ENCODE peak calls at places on chromosomes 16 and 17, in four cellular contexts. B is fibroblast of villous mesenchyme, F is COLO829, I is choroid plexus epithelial cell. L is an unnamed sample.

GRCh38 chr17:59620518-59621259 is 994 bp downstream of the CLTC start:
- DNase-seq in B (peak), F (peak), I (peak), L (no peak)

GRCh38 chr17:81419333-81419885 is 24.2 kb downstream of the BAHCC1 start:
- DNase-seq in B (peak), F (peak), I (peak), L (peak)

GRCh38 chr17:48603959-48604769 is 622 bp downstream of the HOXB6 start:
- DNase-seq in B (no peak), F (no peak), I (no peak), L (peak)

GRCh38 chr17:38338053-38338452 is 5.7 kb downstream of the GPR179 start:
- DNase-seq in B (no peak), F (no peak), I (no peak), L (no peak)

GRCh38 chr16:86101912-86102187 is 202.9 kb downstream of the IRF8 start:
- DNase-seq in B (no peak), F (no peak), I (no peak), L (no peak)

GRCh38 chr17:56681561-56682266 is 88.2 kb downstream of the NOG start:
- DNase-seq in B (peak), F (no peak), I (peak), L (peak)

GRCh38 chr16:85884808-85885463 is 14.0 kb upstream of the IRF8 start:
- DNase-seq in B (no peak), F (no peak), I (no peak), L (no peak)

GRCh38 chr16:1635070-1635469 is 22.9 kb downstream of the CRAMP1 start:
- DNase-seq in B (no peak), F (no peak), I (no peak), L (peak)

GRCh38 chr16:53115047-53115446 is 60.3 kb downstream of the CHD9 start:
- DNase-seq in B (no peak), F (no peak), I (no peak), L (peak)

GRCh38 chr17:45009676-45010467 is 41.6 kb downstream of the DCAKD start:
- DNase-seq in B (no peak), F (no peak), I (no peak), L (peak)

GRCh38 chr16:13427943-13428342 is 492.0 kb upstream of the ERCC4 start:
- DNase-seq in B (peak), F (no peak), I (no peak), L (no peak)

GRCh38 chr16:80176114-80176513 is 364.7 kb upstream of the DYNLRB2 start:
- DNase-seq in B (no peak), F (no peak), I (no peak), L (no peak)

GRCh38 chr17:76497979-76498885 is 3.0 kb downstream of the RHBDF2 start:
- DNase-seq in B (peak), F (peak), I (peak), L (peak)

GRCh38 chr17:76087531-76087930 is 8.5 kb downstream of the ZACN start:
- DNase-seq in B (no peak), F (no peak), I (no peak), L (no peak)

GRCh38 chr16:48860341-48860740 is 250.4 kb upstream of the N4BP1 start:
- DNase-seq in B (no peak), F (no peak), I (no peak), L (no peak)

GRCh38 chr17:55421179-55421934 is at the start of gene MMD:
- DNase-seq in B (no peak), F (peak), I (no peak), L (no peak)

GRCh38 chr17:39926588-39927100 is 757 bp downstream of the ORMDL3 start:
- DNase-seq in B (peak), F (no peak), I (peak), L (peak)

GRCh38 chr17:69245617-69246016 is 17.0 kb upstream of the ABCA10 start:
- DNase-seq in B (no peak), F (no peak), I (no peak), L (no peak)

GRCh38 chr17:32327911-32328310 is 14.1 kb downstream of the C17orf75 start:
- DNase-seq in B (no peak), F (no peak), I (no peak), L (no peak)

GRCh38 chr17:28033972-28034714 is 8.3 kb upstream of the NLK start:
- DNase-seq in B (peak), F (peak), I (peak), L (peak)

GRCh38 chr17:41531993-41532392 is 3.9 kb upstream of the KRT19 start:
- DNase-seq in B (no peak), F (no peak), I (no peak), L (no peak)

GRCh38 chr16:56357291-56357764 is 68.0 kb downstream of the AMFR start:
- DNase-seq in B (no peak), F (peak), I (peak), L (peak)

GRCh38 chr17:12600349-12600748 is 65.3 kb upstream of the MYOCD start:
- DNase-seq in B (no peak), F (no peak), I (no peak), L (no peak)

GRCh38 chr17:77738666-77739531 is 219.6 kb upstream of the TNRC6C start:
- DNase-seq in B (no peak), F (no peak), I (no peak), L (no peak)

GRCh38 chr16:87931504-87931903 is 4.8 kb downstream of the CA5A start:
- DNase-seq in B (peak), F (no peak), I (peak), L (peak)

GRCh38 chr16:29900102-29900887 is at the start of gene ASPHD1:
- DNase-seq in B (peak), F (peak), I (peak), L (peak)

GRCh38 chr16:22372882-22373661 is 1.3 kb downstream of the CDR2 start:
- DNase-seq in B (peak), F (no peak), I (no peak), L (no peak)

GRCh38 chr17:40497704-40498103 is 3.7 kb downstream of the TNS4 start:
- DNase-seq in B (peak), F (no peak), I (no peak), L (no peak)

GRCh38 chr17:73300392-73300791 is 11.4 kb downstream of the CDC42EP4 start:
- DNase-seq in B (no peak), F (no peak), I (no peak), L (no peak)

GRCh38 chr17:7634384-7634783 is 4.4 kb downstream of the SHBG start:
- DNase-seq in B (peak), F (peak), I (peak), L (peak)

GRCh38 chr17:82414548-82415281 is 3.4 kb upstream of the HEXD start:
- DNase-seq in B (peak), F (peak), I (peak), L (peak)

L was measured in amniotic epithelial cell.